ENCODE peak calls at places on chromosomes 13 and 19, in six cellular contexts. One of them, this sample, is unnamed.

GRCh38 chr19:10699650-10700335 is 1.4 kb upstream of the QTRT1 start:
- DNase-seq in ovary: no peak
- DNase-seq in neural crest cell: peak
- DNase-seq in progenitor cell of endocrine pancreas: no peak
- DNase-seq in epithelial cell of esophagus: peak
- DNase-seq in fibroblast of pulmonary artery: peak
- DNase-seq in this sample: peak

GRCh38 chr13:30676672-30677071 is 58.7 kb upstream of the ALOX5AP start:
- DNase-seq in neural crest cell: no peak
- DNase-seq in progenitor cell of endocrine pancreas: no peak
- DNase-seq in ovary: no peak
- DNase-seq in fibroblast of pulmonary artery: peak
- DNase-seq in epithelial cell of esophagus: peak
- DNase-seq in this sample: no peak

GRCh38 chr19:48290341-48290922 is 20.6 kb downstream of the ZNF114 start:
- DNase-seq in progenitor cell of endocrine pancreas: no peak
- DNase-seq in epithelial cell of esophagus: peak
- DNase-seq in ovary: no peak
- DNase-seq in neural crest cell: peak
- DNase-seq in fibroblast of pulmonary artery: peak
- DNase-seq in this sample: no peak

GRCh38 chr13:33745370-33746324 is 72.3 kb upstream of the RFC3 start:
- DNase-seq in fibroblast of pulmonary artery: no peak
- DNase-seq in epithelial cell of esophagus: no peak
- DNase-seq in ovary: no peak
- DNase-seq in progenitor cell of endocrine pancreas: no peak
- DNase-seq in neural crest cell: no peak
- DNase-seq in this sample: no peak

GRCh38 chr13:90485441-90485840 is 862.0 kb upstream of the MIR17HG start:
- DNase-seq in progenitor cell of endocrine pancreas: no peak
- DNase-seq in epithelial cell of esophagus: peak
- DNase-seq in ovary: no peak
- DNase-seq in fibroblast of pulmonary artery: peak
- DNase-seq in neural crest cell: no peak
- DNase-seq in this sample: no peak

GRCh38 chr13:41019578-41020347 is 647 bp upstream of the ELF1 start:
- DNase-seq in fibroblast of pulmonary artery: no peak
- DNase-seq in ovary: no peak
- DNase-seq in epithelial cell of esophagus: no peak
- DNase-seq in progenitor cell of endocrine pancreas: no peak
- DNase-seq in neural crest cell: no peak
- DNase-seq in this sample: no peak

GRCh38 chr19:19746286-19747213 is 13.6 kb upstream of the ZNF14 start:
- DNase-seq in neural crest cell: no peak
- DNase-seq in epithelial cell of esophagus: no peak
- DNase-seq in fibroblast of pulmonary artery: no peak
- DNase-seq in progenitor cell of endocrine pancreas: no peak
- DNase-seq in ovary: no peak
- DNase-seq in this sample: no peak

GRCh38 chr19:4909172-4909896 is at the start of gene UHRF1:
- DNase-seq in ovary: no peak
- DNase-seq in epithelial cell of esophagus: no peak
- DNase-seq in fibroblast of pulmonary artery: no peak
- DNase-seq in progenitor cell of endocrine pancreas: peak
- DNase-seq in neural crest cell: peak
- DNase-seq in this sample: peak

GRCh38 chr13:98810746-98811145 is 58.3 kb upstream of the SLC15A1 start:
- DNase-seq in ovary: no peak
- DNase-seq in progenitor cell of endocrine pancreas: no peak
- DNase-seq in epithelial cell of esophagus: no peak
- DNase-seq in neural crest cell: no peak
- DNase-seq in fibroblast of pulmonary artery: no peak
- DNase-seq in this sample: no peak

GRCh38 chr13:113726961-113727411 is 32.0 kb upstream of the TMEM255B start:
- DNase-seq in neural crest cell: no peak
- DNase-seq in ovary: no peak
- DNase-seq in progenitor cell of endocrine pancreas: no peak
- DNase-seq in epithelial cell of esophagus: peak
- DNase-seq in fibroblast of pulmonary artery: no peak
- DNase-seq in this sample: no peak

GRCh38 chr19:18743281-18743825 is 47.8 kb downstream of the COMP start:
- DNase-seq in fibroblast of pulmonary artery: peak
- DNase-seq in epithelial cell of esophagus: peak
- DNase-seq in progenitor cell of endocrine pancreas: no peak
- DNase-seq in neural crest cell: no peak
- DNase-seq in ovary: peak
- DNase-seq in this sample: no peak

GRCh38 chr19:17993076-17993813 is 14.7 kb upstream of the ARRDC2 start:
- DNase-seq in epithelial cell of esophagus: no peak
- DNase-seq in fibroblast of pulmonary artery: no peak
- DNase-seq in progenitor cell of endocrine pancreas: no peak
- DNase-seq in neural crest cell: no peak
- DNase-seq in ovary: no peak
- DNase-seq in this sample: no peak

GRCh38 chr19:436413-436950 is 24.4 kb downstream of the SHC2 start:
- DNase-seq in progenitor cell of endocrine pancreas: no peak
- DNase-seq in fibroblast of pulmonary artery: no peak
- DNase-seq in epithelial cell of esophagus: no peak
- DNase-seq in neural crest cell: no peak
- DNase-seq in ovary: no peak
- DNase-seq in this sample: no peak

GRCh38 chr19:50565984-50566903 is 2.0 kb downstream of the LRRC4B start:
- DNase-seq in ovary: no peak
- DNase-seq in progenitor cell of endocrine pancreas: no peak
- DNase-seq in epithelial cell of esophagus: no peak
- DNase-seq in neural crest cell: no peak
- DNase-seq in fibroblast of pulmonary artery: no peak
- DNase-seq in this sample: no peak

GRCh38 chr19:58554494-58555368 is at the start of gene CHMP2A:
- DNase-seq in epithelial cell of esophagus: peak
- DNase-seq in ovary: peak
- DNase-seq in neural crest cell: peak
- DNase-seq in fibroblast of pulmonary artery: peak
- DNase-seq in progenitor cell of endocrine pancreas: peak
- DNase-seq in this sample: peak

GRCh38 chr13:99288069-99288468 is 19.1 kb downstream of the GPR183 start:
- DNase-seq in neural crest cell: no peak
- DNase-seq in epithelial cell of esophagus: no peak
- DNase-seq in fibroblast of pulmonary artery: no peak
- DNase-seq in progenitor cell of endocrine pancreas: no peak
- DNase-seq in ovary: no peak
- DNase-seq in this sample: no peak

GRCh38 chr13:72920097-72920496 is 138.2 kb downstream of the PIBF1 start:
- DNase-seq in epithelial cell of esophagus: no peak
- DNase-seq in fibroblast of pulmonary artery: peak
- DNase-seq in ovary: no peak
- DNase-seq in progenitor cell of endocrine pancreas: no peak
- DNase-seq in neural crest cell: no peak
- DNase-seq in this sample: no peak

GRCh38 chr19:35055715-35056179 is 14.2 kb downstream of the HPN start:
- DNase-seq in neural crest cell: no peak
- DNase-seq in fibroblast of pulmonary artery: no peak
- DNase-seq in ovary: no peak
- DNase-seq in epithelial cell of esophagus: peak
- DNase-seq in progenitor cell of endocrine pancreas: no peak
- DNase-seq in this sample: peak

GRCh38 chr13:24075137-24075975 is 85.2 kb upstream of the SPATA13 start:
- DNase-seq in progenitor cell of endocrine pancreas: no peak
- DNase-seq in ovary: no peak
- DNase-seq in neural crest cell: no peak
- DNase-seq in fibroblast of pulmonary artery: peak
- DNase-seq in epithelial cell of esophagus: peak
- DNase-seq in this sample: no peak

GRCh38 chr19:11361037-11361770 is 6.0 kb downstream of the PLPPR2 start:
- DNase-seq in neural crest cell: peak
- DNase-seq in fibroblast of pulmonary artery: no peak
- DNase-seq in ovary: no peak
- DNase-seq in progenitor cell of endocrine pancreas: peak
- DNase-seq in epithelial cell of esophagus: peak
- DNase-seq in this sample: no peak

GRCh38 chr13:33891196-33891742 is 73.3 kb downstream of the RFC3 start:
- DNase-seq in neural crest cell: no peak
- DNase-seq in fibroblast of pulmonary artery: no peak
- DNase-seq in epithelial cell of esophagus: no peak
- DNase-seq in ovary: no peak
- DNase-seq in progenitor cell of endocrine pancreas: no peak
- DNase-seq in this sample: no peak

GRCh38 chr13:28037399-28037798 is 48.9 kb upstream of the URAD start:
- DNase-seq in progenitor cell of endocrine pancreas: no peak
- DNase-seq in fibroblast of pulmonary artery: no peak
- DNase-seq in epithelial cell of esophagus: peak
- DNase-seq in ovary: no peak
- DNase-seq in neural crest cell: no peak
- DNase-seq in this sample: no peak

GRCh38 chr13:41383400-41383799 is 72.3 kb downstream of the NAA16 start:
- DNase-seq in fibroblast of pulmonary artery: peak
- DNase-seq in neural crest cell: no peak
- DNase-seq in ovary: no peak
- DNase-seq in epithelial cell of esophagus: no peak
- DNase-seq in progenitor cell of endocrine pancreas: no peak
- DNase-seq in this sample: no peak

GRCh38 chr19:42410371-42410770 is 16.8 kb downstream of the LIPE start:
- DNase-seq in epithelial cell of esophagus: no peak
- DNase-seq in progenitor cell of endocrine pancreas: no peak
- DNase-seq in ovary: no peak
- DNase-seq in fibroblast of pulmonary artery: no peak
- DNase-seq in neural crest cell: no peak
- DNase-seq in this sample: no peak

GRCh38 chr19:19399733-19400438 is 5.6 kb upstream of the GATAD2A start:
- DNase-seq in ovary: no peak
- DNase-seq in progenitor cell of endocrine pancreas: no peak
- DNase-seq in fibroblast of pulmonary artery: peak
- DNase-seq in neural crest cell: no peak
- DNase-seq in epithelial cell of esophagus: no peak
- DNase-seq in this sample: no peak

DNA sequence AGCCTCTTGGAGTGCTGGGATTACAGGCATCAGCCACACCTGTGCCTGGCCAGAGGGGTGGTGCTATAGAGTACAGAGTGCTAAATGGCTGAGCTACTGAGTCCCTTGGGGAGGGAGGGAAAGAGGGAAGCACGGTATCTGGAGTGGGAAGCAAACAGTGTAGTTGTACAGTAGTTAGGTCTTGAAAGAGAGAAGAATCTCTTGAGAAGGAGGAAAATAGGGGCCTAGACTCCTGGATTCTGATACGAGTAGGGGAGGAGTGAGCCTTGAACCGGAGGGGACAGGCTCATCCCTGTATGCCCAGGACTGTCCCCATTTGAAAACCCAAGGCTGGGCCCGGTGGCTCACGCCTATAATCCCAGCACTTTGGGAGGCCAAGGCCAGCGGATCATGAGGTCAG is 5.1 kb downstream of the MYADM start:
- DNase-seq in epithelial cell of esophagus: no peak
- DNase-seq in neural crest cell: no peak
- DNase-seq in progenitor cell of endocrine pancreas: no peak
- DNase-seq in ovary: no peak
- DNase-seq in fibroblast of pulmonary artery: no peak
- DNase-seq in this sample: no peak
- TF ChIP-seq CTCF in epithelial cell of esophagus: no peak
- TF ChIP-seq CTCF in neural crest cell: no peak
- TF ChIP-seq CTCF in progenitor cell of endocrine pancreas: no peak
- TF ChIP-seq CTCF in ovary: no peak
- TF ChIP-seq CTCF in fibroblast of pulmonary artery: no peak
- TF ChIP-seq CTCF in this sample: no peak

GRCh38 chr13:47594833-47595232 is 406.2 kb downstream of the SUCLA2 start:
- DNase-seq in epithelial cell of esophagus: peak
- DNase-seq in ovary: no peak
- DNase-seq in neural crest cell: no peak
- DNase-seq in fibroblast of pulmonary artery: peak
- DNase-seq in progenitor cell of endocrine pancreas: no peak
- DNase-seq in this sample: peak
- TF ChIP-seq CTCF in epithelial cell of esophagus: peak
- TF ChIP-seq CTCF in ovary: no peak
- TF ChIP-seq CTCF in neural crest cell: peak
- TF ChIP-seq CTCF in fibroblast of pulmonary artery: peak
- TF ChIP-seq CTCF in progenitor cell of endocrine pancreas: no peak
- TF ChIP-seq CTCF in this sample: no peak

DNA sequence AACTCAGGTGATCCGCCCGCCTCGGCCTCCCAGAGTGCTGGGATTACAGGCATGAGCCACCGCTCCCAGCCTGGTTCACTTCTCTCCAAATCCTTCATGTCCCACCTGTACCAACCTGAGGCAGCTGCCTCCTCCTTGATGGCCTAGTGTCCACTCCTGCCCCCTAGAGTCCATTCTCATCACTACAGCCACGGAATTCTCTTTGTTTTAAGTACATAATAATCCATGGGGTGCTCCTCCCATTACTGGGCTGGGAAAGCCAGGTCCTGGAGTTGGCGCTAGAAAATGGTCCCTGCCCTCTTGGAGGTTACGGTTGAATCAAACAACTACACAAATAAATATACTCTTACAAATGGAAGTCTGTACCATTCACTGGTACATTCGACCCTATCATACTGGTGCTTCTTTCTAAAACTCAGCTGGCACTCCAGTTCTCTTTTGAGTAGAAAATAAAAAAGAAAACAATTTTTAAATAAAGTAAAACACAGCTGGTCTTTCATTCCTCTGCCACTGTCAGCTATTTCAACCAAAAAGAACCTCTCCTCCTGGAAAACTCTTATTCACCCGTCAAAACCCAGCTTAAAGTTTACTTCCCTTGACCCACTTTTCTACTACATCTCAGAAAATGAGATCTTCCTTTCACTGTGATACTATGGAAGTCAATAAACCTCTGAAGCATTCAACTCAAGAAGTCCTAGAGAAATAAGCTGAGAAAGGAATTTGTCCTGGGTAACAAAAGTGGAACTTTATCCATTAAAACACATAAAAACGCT is 22.4 kb upstream of the ARHGEF18 start:
- DNase-seq in progenitor cell of endocrine pancreas: no peak
- DNase-seq in fibroblast of pulmonary artery: peak
- DNase-seq in neural crest cell: no peak
- DNase-seq in epithelial cell of esophagus: no peak
- DNase-seq in ovary: no peak
- DNase-seq in this sample: no peak
- TF ChIP-seq CTCF in progenitor cell of endocrine pancreas: peak
- TF ChIP-seq CTCF in fibroblast of pulmonary artery: peak
- TF ChIP-seq CTCF in neural crest cell: peak
- TF ChIP-seq CTCF in epithelial cell of esophagus: peak
- TF ChIP-seq CTCF in ovary: no peak
- TF ChIP-seq CTCF in this sample: no peak

DNA sequence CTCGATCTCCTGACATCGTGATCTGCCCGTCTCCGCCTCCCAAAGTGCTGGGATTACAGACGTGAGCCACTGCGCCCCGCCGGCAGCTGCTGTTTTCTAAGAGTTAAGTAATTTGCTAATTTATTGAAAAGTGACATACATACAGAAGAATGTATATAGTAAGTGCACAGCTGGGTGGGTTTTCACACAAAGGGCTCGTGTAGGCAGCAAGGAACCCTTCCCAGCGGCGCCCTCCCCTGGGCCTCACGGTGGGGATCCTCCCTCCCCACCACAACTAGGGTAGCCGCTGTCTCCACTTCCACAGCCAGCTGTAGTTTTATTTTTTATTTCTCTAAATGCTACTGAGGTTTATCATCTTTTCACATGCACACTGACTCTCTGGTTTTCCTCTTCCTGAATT is 64.9 kb downstream of the CRYL1 start:
- DNase-seq in progenitor cell of endocrine pancreas: no peak
- DNase-seq in neural crest cell: no peak
- DNase-seq in epithelial cell of esophagus: no peak
- DNase-seq in ovary: no peak
- DNase-seq in fibroblast of pulmonary artery: no peak
- DNase-seq in this sample: no peak
- TF ChIP-seq CTCF in progenitor cell of endocrine pancreas: no peak
- TF ChIP-seq CTCF in neural crest cell: no peak
- TF ChIP-seq CTCF in epithelial cell of esophagus: no peak
- TF ChIP-seq CTCF in ovary: no peak
- TF ChIP-seq CTCF in fibroblast of pulmonary artery: no peak
- TF ChIP-seq CTCF in this sample: no peak